ENCODE peak calls at places on chromosomes 5 and 9, in ten cellular contexts. L, G, E, H, K, B, I, V, Q and N are unnamed samples.

GRCh38 chr9:137479315-137479861 is 20.3 kb upstream of the NSMF start:
- DNase-seq in L (no peak), G (peak), E (no peak), H (no peak), K (peak), B (no peak), I (no peak), V (no peak), Q (no peak), N (no peak)

GRCh38 chr5:143887302-143887638 is 75.3 kb downstream of the HMHB1 start:
- DNase-seq in L (peak), G (peak), E (peak), H (no peak), K (peak), B (no peak), I (peak), V (peak), Q (no peak), N (no peak)

GRCh38 chr9:19934301-19934868 is 145.5 kb upstream of the SLC24A2 start:
- DNase-seq in L (peak), G (peak), E (no peak), H (no peak), K (peak), B (peak), I (no peak), V (no peak), Q (no peak), N (no peak)

GRCh38 chr5:140106101-140106500 is 7.8 kb upstream of the PURA start:
- DNase-seq in L (no peak), G (no peak), E (no peak), H (no peak), K (peak), B (no peak), I (no peak), V (peak), Q (no peak), N (no peak)

GRCh38 chr9:91445135-91445534 is 21.5 kb upstream of the NFIL3 start:
- DNase-seq in L (no peak), G (no peak), E (no peak), H (no peak), K (no peak), B (no peak), I (no peak), V (no peak), Q (no peak), N (no peak)

GRCh38 chr5:9124071-9124470 is 421.8 kb downstream of the SEMA5A start:
- DNase-seq in L (no peak), G (no peak), E (no peak), H (no peak), K (no peak), B (no peak), I (no peak), V (no peak), Q (no peak), N (no peak)

GRCh38 chr5:33317271-33317670 is 123.5 kb upstream of the TARS1 start:
- DNase-seq in L (no peak), G (no peak), E (no peak), H (no peak), K (peak), B (no peak), I (no peak), V (peak), Q (no peak), N (no peak)

GRCh38 chr9:75130621-75131020 is 42.3 kb downstream of the OSTF1 start:
- DNase-seq in L (no peak), G (no peak), E (peak), H (no peak), K (no peak), B (no peak), I (no peak), V (no peak), Q (peak), N (no peak)

GRCh38 chr5:143781993-143782520 is 29.9 kb upstream of the HMHB1 start:
- DNase-seq in L (no peak), G (no peak), E (no peak), H (no peak), K (no peak), B (no peak), I (no peak), V (no peak), Q (no peak), N (no peak)

GRCh38 chr9:15423328-15423985 is 781 bp downstream of the SNAPC3 start:
- DNase-seq in L (no peak), G (no peak), E (no peak), H (no peak), K (peak), B (no peak), I (no peak), V (peak), Q (no peak), N (no peak)

GRCh38 chr5:150579462-150580400 is 60.7 kb upstream of the SYNPO start:
- DNase-seq in L (no peak), G (no peak), E (no peak), H (no peak), K (no peak), B (peak), I (no peak), V (no peak), Q (no peak), N (no peak)

GRCh38 chr9:117403403-117403811 is 11.4 kb downstream of the ASTN2 start:
- DNase-seq in L (no peak), G (no peak), E (no peak), H (no peak), K (no peak), B (no peak), I (no peak), V (no peak), Q (no peak), N (no peak)

DNA sequence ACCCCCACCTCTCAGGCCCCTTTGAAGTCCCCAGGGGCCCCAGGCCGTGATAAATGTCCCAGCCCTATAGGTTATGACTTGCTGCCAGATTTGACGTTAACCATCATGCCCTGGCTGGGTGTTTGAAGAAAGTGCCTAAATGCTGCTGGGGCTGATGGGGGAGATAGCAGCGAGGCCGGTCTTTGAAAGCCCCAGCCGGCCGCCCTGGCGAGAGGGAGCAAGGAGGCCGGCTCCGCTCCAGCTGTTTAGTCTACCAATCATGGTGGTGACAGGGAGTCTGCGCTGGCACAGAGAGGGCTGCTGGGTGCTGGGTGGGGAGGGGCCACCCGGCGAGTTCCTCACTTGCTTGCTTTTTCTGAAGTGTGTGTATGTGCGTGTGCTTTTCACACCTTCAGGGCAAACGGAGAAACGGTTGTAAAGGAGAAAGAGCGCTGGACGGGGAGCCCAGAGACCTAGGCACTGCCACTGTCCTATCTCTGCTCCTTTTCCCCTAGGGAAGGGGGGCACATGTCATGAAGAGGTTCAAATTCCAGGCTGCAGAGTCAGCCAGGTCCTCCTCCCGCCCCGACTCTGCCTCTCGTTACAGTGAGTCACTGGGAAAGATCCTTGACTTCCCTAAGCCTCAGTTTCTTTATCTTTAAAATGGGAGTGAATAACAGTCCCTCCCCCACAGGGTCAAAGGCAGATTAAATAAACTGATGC is 126.1 kb upstream of the HAND1 start:
- DNase-seq in L (peak), G (no peak), E (no peak), H (no peak), K (peak), B (no peak), I (peak), V (no peak), Q (no peak), N (no peak)
- H3K4me3 ChIP-seq in L (no peak), G (no peak), E (no peak), H (no peak), K (no peak), B (no peak), I (no peak), V (no peak), Q (no peak), N (no peak)

DNA sequence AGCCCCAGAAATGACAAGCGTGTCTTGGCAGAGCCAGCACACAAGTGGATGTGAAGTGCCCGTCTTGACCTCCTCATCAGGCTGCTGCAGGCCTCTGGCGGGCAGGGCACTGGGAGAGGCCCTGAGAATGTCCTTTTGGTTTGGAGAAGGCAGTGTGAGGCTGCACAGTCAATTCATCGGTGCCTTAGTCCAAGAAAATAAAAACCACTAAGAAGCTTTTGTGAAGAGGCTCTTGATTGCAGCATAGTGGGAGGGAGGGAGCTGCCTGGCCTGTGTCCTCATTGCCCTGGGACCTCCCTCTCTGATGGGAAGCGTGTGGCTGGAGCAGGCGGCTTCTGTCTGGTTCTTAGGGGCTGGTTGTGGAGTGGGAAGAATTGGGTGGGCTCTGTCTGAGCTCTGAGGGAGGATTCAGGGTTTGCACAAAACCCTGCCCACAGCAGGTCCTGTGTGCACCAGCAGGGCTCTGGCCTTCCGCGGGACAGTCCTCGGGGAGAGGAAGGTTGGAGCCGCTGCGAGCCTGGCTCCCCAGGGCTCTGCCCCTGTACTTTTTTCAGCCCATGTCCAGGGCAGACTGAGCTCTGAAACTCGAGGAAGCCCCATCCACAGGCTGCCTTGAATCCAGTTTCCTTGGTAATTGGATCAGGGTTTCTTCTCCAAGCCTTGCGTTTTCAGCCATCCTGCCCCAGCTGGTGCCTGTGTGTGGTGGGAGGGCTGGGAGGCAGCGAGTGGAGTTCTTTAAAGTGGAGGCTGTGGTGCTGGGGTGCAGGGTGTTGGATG is 1.1 kb downstream of the HRCT1 start:
- DNase-seq in L (peak), G (peak), E (no peak), H (no peak), K (peak), B (peak), I (peak), V (peak), Q (peak), N (no peak)
- H3K4me3 ChIP-seq in L (no peak), G (peak), E (no peak), H (peak), K (no peak), B (peak), I (peak), V (no peak), Q (peak), N (no peak)

GRCh38 chr9:14311940-14312572 is 1.9 kb downstream of the NFIB start:
- DNase-seq in L (no peak), G (no peak), E (no peak), H (no peak), K (no peak), B (no peak), I (no peak), V (no peak), Q (no peak), N (no peak)
- H3K4me3 ChIP-seq in L (peak), G (peak), E (no peak), H (no peak), K (peak), B (peak), I (peak), V (peak), Q (no peak), N (no peak)

GRCh38 chr5:64612349-64612961 is 77.8 kb upstream of the SHISAL2B start:
- DNase-seq in L (peak), G (no peak), E (peak), H (peak), K (peak), B (no peak), I (no peak), V (peak), Q (no peak), N (peak)
- H3K4me3 ChIP-seq in L (no peak), G (no peak), E (no peak), H (no peak), K (no peak), B (no peak), I (no peak), V (no peak), Q (no peak), N (no peak)

DNA sequence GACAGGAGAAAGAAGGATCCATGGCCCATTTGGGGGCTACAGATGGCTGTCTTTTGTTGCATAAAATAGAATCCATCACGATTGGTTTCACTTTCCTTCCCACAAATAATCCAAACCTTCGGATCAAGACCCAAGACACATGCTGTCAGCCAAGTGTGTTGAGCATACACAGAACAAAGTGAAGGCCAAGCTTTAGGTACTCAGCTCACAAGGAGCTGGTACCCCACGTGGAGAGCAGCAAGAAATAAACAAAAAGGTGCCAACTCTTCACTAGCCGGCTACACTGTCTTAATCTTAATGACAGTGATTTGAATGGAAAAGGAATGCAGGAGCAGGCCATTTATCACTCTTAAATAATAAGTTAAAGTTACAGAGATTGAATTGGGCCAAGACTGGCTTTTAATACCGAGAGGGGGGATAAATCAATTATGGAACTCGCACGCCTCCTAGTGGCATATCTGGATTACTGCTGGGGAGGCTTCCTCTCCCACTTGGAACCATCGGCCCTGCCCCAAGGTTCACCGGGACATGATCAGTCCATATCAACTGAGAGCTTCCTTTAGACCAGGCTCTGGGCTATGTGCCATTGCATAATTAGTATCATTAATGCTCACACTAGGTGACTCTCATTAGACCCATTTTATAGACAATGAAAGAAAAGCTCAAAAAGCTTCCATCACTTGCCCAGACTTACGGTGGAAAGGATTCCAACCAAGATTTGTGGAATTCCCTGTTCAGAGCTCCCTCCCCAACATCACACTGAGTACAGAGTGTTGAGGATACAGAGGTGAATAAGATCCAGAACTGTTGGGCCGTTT is 94.0 kb downstream of the ACTL7B start:
- DNase-seq in L (peak), G (no peak), E (peak), H (peak), K (peak), B (peak), I (no peak), V (peak), Q (no peak), N (peak)
- H3K4me3 ChIP-seq in L (no peak), G (no peak), E (no peak), H (no peak), K (no peak), B (no peak), I (no peak), V (no peak), Q (no peak), N (no peak)